ENCODE peak calls at places on chromosome 5, in four cellular contexts. B is spleen, Y is PC-9, R is esophagus squamous epithelium. M is an unnamed sample.

GRCh38 chr5:161547573-161548471 is 1.3 kb upstream of the GABRB2 start:
- DNase-seq in B (peak; percentile 67), Y (no peak), R (no peak), M (peak; percentile 18)

GRCh38 chr5:53099546-53099945 is 10.0 kb downstream of the MOCS2 start:
- DNase-seq in B (no peak), Y (no peak), R (no peak), M (no peak)

GRCh38 chr5:157076558-157076957 is 17.6 kb upstream of the HAVCR1 start:
- DNase-seq in B (no peak), Y (no peak), R (no peak), M (no peak)

GRCh38 chr5:152560508-152561137 is 155.5 kb upstream of the NMUR2 start:
- DNase-seq in B (peak; percentile 76), Y (no peak), R (no peak), M (peak; percentile 75)

GRCh38 chr5:57911466-57911865 is 428.9 kb upstream of the ACTBL2 start:
- DNase-seq in B (no peak), Y (no peak), R (no peak), M (no peak)

GRCh38 chr5:136012041-136012804 is 16.6 kb upstream of the TGFBI start:
- DNase-seq in B (no peak), Y (peak; percentile 94), R (no peak), M (no peak)

GRCh38 chr5:112186401-112186990 is 232.6 kb downstream of the EPB41L4A start:
- DNase-seq in B (no peak), Y (no peak), R (no peak), M (peak; percentile 43)

GRCh38 chr5:4255441-4255840 is 659.8 kb downstream of the IRX1 start:
- DNase-seq in B (no peak), Y (no peak), R (no peak), M (no peak)

GRCh38 chr5:10466446-10467073 is 24.9 kb downstream of the ROPN1L start:
- DNase-seq in B (peak; percentile 76), Y (no peak), R (no peak), M (no peak)

GRCh38 chr5:113421643-113422132 is 13.1 kb downstream of the TSSK1B start:
- DNase-seq in B (no peak), Y (no peak), R (no peak), M (no peak)

GRCh38 chr5:98726258-98726657 is 47.2 kb upstream of the RGMB start:
- DNase-seq in B (no peak), Y (peak; percentile 39), R (no peak), M (no peak)

DNA sequence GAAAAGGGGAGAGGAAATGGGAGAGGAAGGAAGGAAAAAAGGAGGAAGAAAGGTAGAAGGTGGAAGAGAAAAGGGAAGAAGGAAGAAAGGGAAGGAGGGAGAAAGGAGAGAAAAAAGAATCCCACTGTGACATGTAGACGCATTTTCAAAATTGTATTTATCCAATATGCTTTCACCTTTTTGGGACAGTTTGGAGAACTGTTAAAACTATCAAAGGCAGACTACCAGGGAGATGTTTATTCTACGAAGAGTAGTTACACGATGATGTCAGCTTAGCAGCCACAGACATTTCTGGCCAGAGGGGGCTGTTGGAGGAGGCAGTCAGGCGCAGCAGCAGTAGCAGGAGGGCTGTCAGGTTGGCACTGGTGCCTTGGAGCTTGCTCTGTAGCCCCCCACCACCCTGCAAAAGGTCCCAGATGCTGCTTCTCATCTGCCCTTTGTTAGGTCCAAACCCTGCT is 203.5 kb downstream of the SLIT3 start:
- DNase-seq in B (no peak), Y (no peak), R (no peak), M (no peak)
- TF ChIP-seq CTCF in B (no peak), Y (no peak), R (no peak), M (no peak)

GRCh38 chr5:78925102-78925876 is 59.8 kb downstream of the ARSB start:
- DNase-seq in B (no peak), Y (no peak), R (no peak), M (no peak)

GRCh38 chr5:78923622-78923970 is 61.5 kb downstream of the ARSB start:
- DNase-seq in B (no peak), Y (no peak), R (no peak), M (no peak)

GRCh38 chr5:78916044-78916443 is 69.1 kb downstream of the ARSB start:
- DNase-seq in B (no peak), Y (no peak), R (no peak), M (no peak)

GRCh38 chr5:78922879-78923621 is 62.1 kb downstream of the ARSB start:
- DNase-seq in B (no peak), Y (no peak), R (no peak), M (no peak)

DNA sequence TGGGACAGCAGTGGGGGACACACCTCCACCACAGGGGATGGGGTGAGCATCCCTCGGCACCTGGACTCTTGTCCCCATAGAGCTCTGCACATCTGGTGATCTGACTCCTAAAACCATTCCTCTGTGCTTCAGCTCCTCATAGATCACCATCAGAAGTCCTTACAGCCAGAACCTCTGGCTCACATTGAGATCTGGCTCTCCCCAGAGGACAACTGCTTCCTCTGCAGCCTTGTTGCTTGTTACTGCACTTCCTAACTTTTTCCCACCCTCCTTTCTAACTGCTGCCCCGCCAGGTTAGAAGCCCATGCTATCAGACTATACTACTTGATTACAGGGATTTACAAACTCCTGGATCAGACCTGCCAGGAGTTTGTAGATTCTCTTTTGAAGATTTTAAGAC is 64.5 kb downstream of the ARSB start:
- DNase-seq in B (no peak), Y (no peak), R (no peak), M (no peak)
- TF ChIP-seq CTCF in B (no peak), Y (peak; percentile 26), R (no peak), M (no peak)

DNA sequence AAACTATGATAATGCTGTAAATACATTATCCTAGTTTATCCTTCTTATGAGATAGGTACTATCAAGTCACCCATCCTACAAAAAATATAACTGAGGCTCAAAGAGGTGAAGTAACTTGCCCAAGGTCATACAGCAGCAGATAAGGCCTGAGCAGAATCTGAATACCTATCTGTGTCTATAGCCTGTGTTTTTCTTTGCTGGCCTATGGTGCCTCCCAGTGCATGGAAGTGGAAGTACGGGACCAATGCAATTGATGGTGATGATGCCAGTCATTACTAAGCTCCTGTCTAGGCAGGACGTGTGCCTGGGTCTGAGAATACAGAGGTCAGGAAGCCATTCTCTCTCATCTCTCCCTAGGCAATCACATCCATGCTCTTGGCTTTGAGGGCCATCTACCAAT is 67.8 kb downstream of the FAT2 start:
- DNase-seq in B (no peak), Y (no peak), R (no peak), M (peak; percentile 48)
- TF ChIP-seq CTCF in B (peak; percentile 55), Y (peak; percentile 76), R (peak; percentile 29), M (peak; percentile 63)

GRCh38 chr5:110413856-110414255 is 312.6 kb downstream of the TMEM232 start:
- DNase-seq in B (no peak), Y (no peak), R (no peak), M (no peak)

GRCh38 chr5:110414360-110414759 is 312.1 kb downstream of the TMEM232 start:
- DNase-seq in B (no peak), Y (no peak), R (no peak), M (peak; percentile 6)
- TF ChIP-seq CTCF in B (no peak), Y (peak; percentile 34), R (no peak), M (no peak)

DNA sequence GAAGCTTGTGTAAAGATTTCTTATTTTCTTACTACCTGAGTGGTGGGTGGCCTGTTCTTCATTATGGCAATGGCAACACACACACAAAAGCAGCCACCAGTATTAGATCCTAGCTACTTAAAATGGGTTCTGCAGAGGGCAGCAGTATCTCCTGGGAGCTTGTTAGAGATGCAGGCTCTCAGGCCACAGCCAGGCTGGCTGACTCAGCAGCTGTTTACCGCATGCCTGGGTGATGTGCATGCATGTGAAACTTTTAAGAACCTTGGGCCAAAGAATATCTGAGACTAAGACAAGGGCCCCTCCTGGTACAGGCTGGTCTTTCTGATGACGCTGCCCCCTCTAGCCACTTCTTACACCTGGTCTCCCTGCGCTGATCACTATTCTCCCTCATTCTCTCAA is 399.0 kb downstream of the MED10 start:
- DNase-seq in B (no peak), Y (peak; percentile 84), R (no peak), M (no peak)
- TF ChIP-seq CTCF in B (no peak), Y (no peak), R (no peak), M (no peak)

DNA sequence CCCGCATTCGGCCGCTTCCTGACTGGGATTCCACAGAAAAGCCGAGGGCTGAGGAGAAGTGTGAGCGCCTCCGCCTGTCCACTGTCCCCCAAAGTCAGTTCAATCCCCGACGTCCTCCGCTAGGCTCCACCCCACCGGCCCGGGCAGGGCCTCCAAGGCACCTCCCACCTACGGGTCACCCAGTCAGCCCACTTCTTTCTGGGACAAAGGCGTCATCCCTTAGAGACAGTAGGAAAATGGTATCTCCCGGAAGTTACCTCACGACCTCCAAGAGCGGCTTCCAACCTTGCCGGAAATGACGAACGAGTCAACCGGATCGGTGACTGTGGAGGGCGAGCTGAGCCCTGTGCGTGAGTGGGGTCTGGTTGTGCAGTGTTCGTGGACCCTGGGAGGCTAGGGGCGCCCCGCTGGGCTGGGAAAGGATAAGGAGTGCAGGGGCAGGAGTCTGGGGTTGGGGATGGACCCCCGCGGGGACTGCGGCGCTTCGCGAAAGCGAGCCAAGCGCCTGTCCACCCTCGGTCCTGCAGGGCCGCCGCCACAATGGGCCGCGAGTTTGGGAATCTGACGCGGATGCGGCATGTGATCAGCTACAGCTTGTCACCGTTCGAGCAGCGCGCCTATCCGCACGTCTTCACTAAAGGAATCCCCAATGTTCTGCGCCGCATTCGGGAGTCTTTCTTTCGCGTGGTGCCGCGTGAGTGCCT is at the start of the genes GDF9 and UQCRQ:
- DNase-seq in B (peak; percentile 97), Y (peak; percentile 97), R (peak; percentile 87), M (peak; percentile 99)
- TF ChIP-seq CTCF in B (peak; percentile 19), Y (peak; percentile 36), R (no peak), M (no peak)

GRCh38 chr5:91311697-91312501 is 71.2 kb downstream of the ARRDC3 start:
- DNase-seq in B (peak; percentile 84), Y (peak; percentile 98), R (peak; percentile 25), M (peak; percentile 76)
- TF ChIP-seq CTCF in B (no peak), Y (no peak), R (peak; percentile 4), M (no peak)

DNA sequence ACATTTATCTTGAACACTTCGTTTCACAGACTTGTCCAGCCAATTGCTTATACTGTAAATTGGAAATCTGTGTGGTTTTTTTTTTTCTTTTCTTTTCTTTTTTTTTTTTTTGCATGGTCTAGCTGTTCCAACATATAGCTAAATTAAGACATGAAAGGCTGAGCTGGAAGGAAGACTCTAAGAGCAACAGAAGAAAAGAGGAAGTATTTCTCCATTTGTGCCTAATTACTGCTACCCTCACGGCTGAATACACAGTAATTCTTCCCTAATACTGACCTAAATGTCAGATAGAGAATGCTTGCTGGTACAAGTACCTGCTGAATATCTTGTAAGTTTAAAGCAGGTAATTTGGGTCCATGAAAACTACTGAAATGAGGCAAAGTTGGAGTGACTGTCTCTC is 11.0 kb upstream of the HAPLN1 start:
- DNase-seq in B (no peak), Y (no peak), R (no peak), M (no peak)
- TF ChIP-seq CTCF in B (no peak), Y (no peak), R (no peak), M (no peak)

GRCh38 chr5:167378894-167379723 is 912.3 kb upstream of the WWC1 start:
- DNase-seq in B (no peak), Y (no peak), R (no peak), M (no peak)

DNA sequence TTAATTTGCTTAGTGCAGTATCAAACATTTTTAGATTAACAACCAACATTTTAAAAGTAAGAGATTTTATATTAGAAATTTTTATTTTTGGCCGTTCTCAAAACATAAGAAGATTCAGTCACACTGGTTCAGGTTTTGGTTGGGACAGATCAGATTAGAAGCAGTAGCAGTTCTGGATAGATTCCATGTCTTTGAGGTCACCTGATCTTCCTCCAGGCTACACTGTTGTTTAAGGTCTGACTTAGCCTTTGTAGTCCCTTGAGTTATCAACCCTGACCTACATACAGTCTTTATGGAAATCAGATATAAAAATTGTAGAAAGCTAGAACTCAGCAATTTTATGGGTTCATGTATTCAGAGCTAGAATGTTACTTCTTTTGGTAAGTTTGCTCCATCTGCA is 910.0 kb upstream of the WWC1 start:
- DNase-seq in B (no peak), Y (no peak), R (no peak), M (no peak)
- TF ChIP-seq CTCF in B (no peak), Y (no peak), R (no peak), M (no peak)

M was measured in Calu3.